ENCODE peak calls at places on chromosomes 3 and 15, in ten cellular contexts. E is AG10803; A is stimulated activated naive B cell treated with anti-CD40 and anti-IgM and Interleukin-4, amounts not matched to agents 10 μg/mL and 1 μg/mL and 100 μg/mL, for 72 hours; F is body of pancreas; Q is NCI-H524; B is GM12865; H is LHCN-M2; J is GM10248; K is kidney glomerular epithelial cell; Y is HuH-7. O is an unnamed sample.

GRCh38 chr3:4548356-4548755 is 55.2 kb downstream of the ITPR1 start:
- DNase-seq in E (no peak), Y (peak), K (no peak), H (no peak), B (no peak), F (peak), A (no peak), J (no peak), Q (no peak), O (no peak)

GRCh38 chr15:25508369-25509002 is 69.7 kb upstream of the UBE3A start:
- DNase-seq in J (no peak), E (peak), Y (no peak), H (peak), F (no peak), Q (peak), K (peak), A (no peak), B (peak), O (peak)

GRCh38 chr15:89654311-89654761 is 931 bp downstream of the KIF7 start:
- DNase-seq in Q (no peak), K (no peak), F (no peak), Y (no peak), A (no peak), J (no peak), B (no peak), E (peak), H (peak), O (no peak)

GRCh38 chr3:27677554-27677953 is 44.6 kb downstream of the EOMES start:
- DNase-seq in A (no peak), J (no peak), H (peak), E (peak), K (peak), Y (no peak), B (no peak), Q (no peak), F (peak), O (no peak)

GRCh38 chr15:92377083-92377789 is 16.4 kb upstream of the ST8SIA2 start:
- DNase-seq in J (no peak), A (no peak), Y (no peak), H (peak), E (peak), F (no peak), B (no peak), K (no peak), Q (peak), O (no peak)

GRCh38 chr3:32310918-32311839 is 72.7 kb downstream of the CMTM8 start:
- DNase-seq in E (no peak), H (no peak), K (no peak), J (no peak), B (no peak), F (no peak), A (no peak), Q (peak), Y (no peak), O (peak)

GRCh38 chr15:99177679-99178078 is 71.7 kb downstream of the TTC23 start:
- DNase-seq in E (no peak), H (peak), A (no peak), K (no peak), J (no peak), F (no peak), Q (no peak), Y (no peak), B (no peak), O (no peak)

GRCh38 chr3:76554717-76555116 is 485.2 kb upstream of the ROBO2 start:
- DNase-seq in J (no peak), H (no peak), A (no peak), Y (no peak), B (no peak), K (no peak), E (peak), F (no peak), Q (no peak), O (no peak)

GRCh38 chr3:130323503-130323902 is 22.0 kb upstream of the COL6A5 start:
- DNase-seq in H (no peak), F (no peak), J (no peak), E (no peak), Y (no peak), Q (no peak), K (no peak), A (no peak), B (no peak), O (no peak)

GRCh38 chr15:53869044-53869805 is 109.0 kb upstream of the UNC13C start:
- DNase-seq in E (no peak), B (peak), Y (no peak), H (no peak), F (no peak), J (no peak), Q (peak), A (no peak), K (no peak), O (no peak)

GRCh38 chr3:148227534-148227933 is 470.2 kb upstream of the AGTR1 start:
- DNase-seq in K (no peak), Y (no peak), Q (no peak), A (no peak), B (no peak), H (no peak), J (no peak), E (peak), F (no peak), O (no peak)

GRCh38 chr3:175163686-175164085 is 304.6 kb downstream of the NAALADL2 start:
- DNase-seq in Q (no peak), K (peak), Y (no peak), E (peak), H (peak), A (no peak), B (no peak), F (no peak), J (no peak), O (no peak)

GRCh38 chr3:197205265-197205664 is 93.1 kb downstream of the DLG1 start:
- DNase-seq in B (no peak), Q (no peak), F (no peak), H (no peak), E (no peak), Y (no peak), A (no peak), K (no peak), J (no peak), O (no peak)

GRCh38 chr15:74269362-74270035 is 33.4 kb downstream of the CCDC33 start:
- DNase-seq in B (no peak), E (no peak), Y (no peak), J (no peak), A (no peak), H (no peak), K (no peak), F (no peak), Q (no peak), O (no peak)

GRCh38 chr3:39637807-39638206 is 170.3 kb downstream of the MOBP start:
- DNase-seq in B (no peak), A (no peak), E (peak), F (no peak), H (peak), Q (peak), J (no peak), K (peak), Y (no peak), O (no peak)

GRCh38 chr3:177284383-177284881 is 87.2 kb upstream of the TBL1XR1 start:
- DNase-seq in B (no peak), H (peak), F (peak), Q (peak), Y (peak), J (no peak), K (no peak), E (peak), A (no peak), O (no peak)

GRCh38 chr3:19065027-19065426 is 83.3 kb upstream of the KCNH8 start:
- DNase-seq in E (no peak), K (no peak), F (no peak), B (peak), A (no peak), Y (peak), J (no peak), H (no peak), Q (peak), O (peak)

GRCh38 chr3:75001330-75001729 is 386.9 kb upstream of the CNTN3 start:
- DNase-seq in F (no peak), J (peak), Q (peak), K (no peak), H (no peak), E (peak), Y (no peak), A (no peak), B (no peak), O (peak)

GRCh38 chr15:68299436-68299835 is 21.9 kb downstream of the FEM1B start:
- DNase-seq in E (peak), F (no peak), A (no peak), B (no peak), H (no peak), Q (no peak), Y (no peak), J (no peak), K (no peak), O (no peak)

GRCh38 chr3:189403194-189403593 is 228.0 kb upstream of the TP63 start:
- DNase-seq in Q (no peak), J (no peak), K (no peak), A (no peak), H (no peak), E (no peak), Y (no peak), B (no peak), F (no peak), O (no peak)

GRCh38 chr15:68526269-68526668 is 52.5 kb upstream of the CORO2B start:
- DNase-seq in F (no peak), K (peak), H (peak), J (no peak), B (peak), A (no peak), Q (no peak), E (peak), Y (no peak), O (no peak)

GRCh38 chr15:28944286-28944685 is 58.5 kb downstream of the APBA2 start:
- DNase-seq in K (no peak), Q (no peak), Y (no peak), A (no peak), B (no peak), J (peak), H (no peak), F (no peak), E (no peak), O (no peak)